ENCODE peak calls at places on chromosomes 3 and 15, in eight cellular contexts. J, B, W, C, I, N, G and K are unnamed samples.

GRCh38 chr3:111012388-111013248 is 59.0 kb upstream of the NECTIN3 start:
- DNase-seq in J (no peak), B (no peak), W (peak), C (no peak), I (no peak), N (no peak), G (peak), K (peak)

GRCh38 chr3:94101860-94102259 is 39.0 kb downstream of the NSUN3 start:
- DNase-seq in J (no peak), B (no peak), W (peak), C (peak), I (no peak), N (no peak), G (peak), K (no peak)

GRCh38 chr15:71713191-71713798 is 97.1 kb upstream of the NR2E3 start:
- DNase-seq in J (no peak), B (no peak), W (peak), C (peak), I (no peak), N (no peak), G (no peak), K (no peak)

GRCh38 chr3:159763466-159764210 is 225.0 kb upstream of the IL12A start:
- DNase-seq in J (no peak), B (peak), W (peak), C (peak), I (no peak), N (peak), G (no peak), K (peak)

GRCh38 chr3:185754920-185755319 is 69.9 kb downstream of the IGF2BP2 start:
- DNase-seq in J (no peak), B (no peak), W (no peak), C (no peak), I (no peak), N (no peak), G (no peak), K (no peak)

GRCh38 chr15:33675246-33675645 is 293.1 kb upstream of the CHRM5 start:
- DNase-seq in J (no peak), B (no peak), W (peak), C (peak), I (no peak), N (no peak), G (peak), K (no peak)

GRCh38 chr3:111787556-111788463 is 71.3 kb upstream of the PHLDB2 start:
- DNase-seq in J (no peak), B (no peak), W (no peak), C (no peak), I (no peak), N (no peak), G (no peak), K (no peak)

GRCh38 chr3:135325096-135325495 is 530.0 kb downstream of the EPHB1 start:
- DNase-seq in J (no peak), B (no peak), W (no peak), C (no peak), I (no peak), N (no peak), G (no peak), K (no peak)

GRCh38 chr3:52939600-52939999 is 42.3 kb upstream of the STIMATE start:
- DNase-seq in J (no peak), B (no peak), W (no peak), C (peak), I (no peak), N (no peak), G (no peak), K (no peak)

GRCh38 chr15:82081904-82082810 is 36.3 kb upstream of the MEX3B start:
- DNase-seq in J (no peak), B (no peak), W (peak), C (peak), I (no peak), N (no peak), G (peak), K (peak)

GRCh38 chr3:150094150-150094932 is 123.6 kb upstream of the PFN2 start:
- DNase-seq in J (no peak), B (no peak), W (peak), C (no peak), I (no peak), N (no peak), G (peak), K (no peak)

GRCh38 chr15:31306426-31307269 is 20.0 kb upstream of the KLF13 start:
- DNase-seq in J (no peak), B (peak), W (no peak), C (no peak), I (no peak), N (no peak), G (peak), K (no peak)

GRCh38 chr3:42493798-42494151 is 8.7 kb upstream of the VIPR1 start:
- DNase-seq in J (no peak), B (no peak), W (no peak), C (no peak), I (no peak), N (no peak), G (no peak), K (no peak)